ENCODE peak calls at places on chromosomes 5 and 9, in six cellular contexts. W, B, Z, K, V and S are unnamed samples.

GRCh38 chr9:133275105-133276000 is at the start of gene ABO:
- DNase-seq in Z (no peak), K (no peak), B (no peak), V (no peak), W (no peak), S (peak)

GRCh38 chr9:128159073-128159783 is 837 bp upstream of the BBLN start:
- DNase-seq in B (no peak), K (peak), W (no peak), Z (peak), V (no peak), S (no peak)

GRCh38 chr5:177429248-177430045 is 3.0 kb downstream of the GRK6 start:
- DNase-seq in K (peak), V (no peak), Z (no peak), W (no peak), B (no peak), S (peak)

GRCh38 chr5:75286211-75286773 is 49.6 kb upstream of the ANKRD31 start:
- DNase-seq in B (no peak), W (no peak), K (no peak), V (no peak), Z (no peak), S (no peak)

GRCh38 chr5:179115845-179116524 is 55.8 kb downstream of the ZNF354C start:
- DNase-seq in Z (no peak), W (no peak), V (no peak), K (no peak), B (peak), S (peak)

GRCh38 chr9:127340721-127341120 is 56.2 kb upstream of the SLC2A8 start:
- DNase-seq in K (peak), V (no peak), Z (no peak), B (no peak), W (no peak), S (no peak)

GRCh38 chr9:125746774-125747052 is 460 bp upstream of the PBX3 start:
- DNase-seq in W (no peak), Z (no peak), V (no peak), B (no peak), K (no peak), S (no peak)

GRCh38 chr9:127897194-127897692 is 2.2 kb downstream of the ST6GALNAC6 start:
- DNase-seq in W (peak), Z (no peak), B (peak), V (peak), K (peak), S (peak)

GRCh38 chr5:157113007-157113406 is 4.2 kb upstream of the HAVCR2 start:
- DNase-seq in V (no peak), K (no peak), B (no peak), W (no peak), Z (no peak), S (no peak)

GRCh38 chr9:100317706-100318105 is 35.0 kb downstream of the TEX10 start:
- DNase-seq in B (no peak), W (no peak), V (peak), K (no peak), Z (no peak), S (no peak)

GRCh38 chr9:84230355-84231136 is 110.0 kb downstream of the SLC28A3 start:
- DNase-seq in W (no peak), B (no peak), V (peak), Z (no peak), K (no peak), S (no peak)

GRCh38 chr5:176671399-176671798 is 24.1 kb downstream of the TSPAN17 start:
- DNase-seq in W (no peak), B (no peak), V (no peak), Z (no peak), K (no peak), S (no peak)

GRCh38 chr5:31987985-31988710 is 186.0 kb downstream of the GOLPH3 start:
- DNase-seq in W (peak), B (no peak), V (peak), Z (peak), K (no peak), S (no peak)

GRCh38 chr9:113614843-113615648 is 151.5 kb downstream of the RGS3 start:
- DNase-seq in Z (no peak), B (no peak), K (no peak), V (peak), W (no peak), S (peak)

GRCh38 chr9:111731916-111732315 is 62.8 kb downstream of the SHOC1 start:
- DNase-seq in K (no peak), V (peak), Z (no peak), W (no peak), B (no peak), S (no peak)

GRCh38 chr9:17081814-17082213 is 53.0 kb upstream of the CNTLN start:
- DNase-seq in V (no peak), B (no peak), W (no peak), Z (no peak), K (no peak), S (no peak)

GRCh38 chr5:20166496-20166895 is 178.5 kb upstream of the CDH18 start:
- DNase-seq in K (no peak), B (no peak), V (peak), Z (no peak), W (no peak), S (no peak)

GRCh38 chr9:137423001-137423809 is at the start of the genes EXD3 and NOXA1:
- DNase-seq in B (peak), V (peak), Z (peak), K (peak), W (peak), S (peak)

GRCh38 chr5:110054240-110054639 is 364.5 kb downstream of the MAN2A1 start:
- DNase-seq in K (no peak), B (no peak), W (peak), V (peak), Z (no peak), S (no peak)

GRCh38 chr5:133121080-133121479 is 69.3 kb downstream of the HSPA4 start:
- DNase-seq in K (no peak), B (no peak), W (no peak), Z (no peak), V (no peak), S (no peak)

GRCh38 chr9:137544176-137544755 is 5.9 kb downstream of the PNPLA7 start:
- DNase-seq in B (no peak), W (no peak), K (peak), Z (no peak), V (no peak), S (no peak)

GRCh38 chr9:134688231-134688630 is 46.6 kb downstream of the COL5A1 start:
- DNase-seq in W (no peak), V (no peak), Z (no peak), K (no peak), B (no peak), S (no peak)

GRCh38 chr5:59450245-59450644 is 443.3 kb downstream of the PDE4D start:
- DNase-seq in Z (no peak), B (no peak), W (no peak), K (no peak), V (no peak), S (no peak)

GRCh38 chr5:140564196-140565023 is at the start of the genes APBB3 and SLC35A4:
- DNase-seq in V (peak), K (peak), B (peak), W (peak), Z (peak), S (peak)

GRCh38 chr5:77197840-77198554 is 12.5 kb upstream of the PDE8B start:
- DNase-seq in Z (no peak), V (no peak), K (no peak), W (no peak), B (no peak), S (no peak)

GRCh38 chr5:45521067-45521466 is 175.1 kb downstream of the HCN1 start:
- DNase-seq in W (peak), B (no peak), Z (no peak), V (peak), K (no peak), S (no peak)

GRCh38 chr5:141881886-141882285 is 3.7 kb upstream of the PCDH1 start:
- DNase-seq in B (no peak), V (no peak), Z (no peak), W (no peak), K (no peak), S (no peak)
- H3K27ac ChIP-seq in B (no peak), V (no peak), Z (no peak), W (no peak), K (peak), S (peak)

GRCh38 chr9:76444530-76444929 is 14.5 kb upstream of the GCNT1 start:
- DNase-seq in K (no peak), B (no peak), W (no peak), V (no peak), Z (no peak), S (no peak)
- H3K4me3 ChIP-seq in K (no peak), B (no peak), W (no peak), V (no peak), Z (no peak), S (no peak)

GRCh38 chr9:116153765-116154333 is at the start of gene PAPPA:
- DNase-seq in K (no peak), W (peak), V (no peak), B (no peak), Z (no peak), S (no peak)
- H3K27ac ChIP-seq in K (no peak), W (peak), V (peak), B (peak), Z (peak), S (peak)

DNA sequence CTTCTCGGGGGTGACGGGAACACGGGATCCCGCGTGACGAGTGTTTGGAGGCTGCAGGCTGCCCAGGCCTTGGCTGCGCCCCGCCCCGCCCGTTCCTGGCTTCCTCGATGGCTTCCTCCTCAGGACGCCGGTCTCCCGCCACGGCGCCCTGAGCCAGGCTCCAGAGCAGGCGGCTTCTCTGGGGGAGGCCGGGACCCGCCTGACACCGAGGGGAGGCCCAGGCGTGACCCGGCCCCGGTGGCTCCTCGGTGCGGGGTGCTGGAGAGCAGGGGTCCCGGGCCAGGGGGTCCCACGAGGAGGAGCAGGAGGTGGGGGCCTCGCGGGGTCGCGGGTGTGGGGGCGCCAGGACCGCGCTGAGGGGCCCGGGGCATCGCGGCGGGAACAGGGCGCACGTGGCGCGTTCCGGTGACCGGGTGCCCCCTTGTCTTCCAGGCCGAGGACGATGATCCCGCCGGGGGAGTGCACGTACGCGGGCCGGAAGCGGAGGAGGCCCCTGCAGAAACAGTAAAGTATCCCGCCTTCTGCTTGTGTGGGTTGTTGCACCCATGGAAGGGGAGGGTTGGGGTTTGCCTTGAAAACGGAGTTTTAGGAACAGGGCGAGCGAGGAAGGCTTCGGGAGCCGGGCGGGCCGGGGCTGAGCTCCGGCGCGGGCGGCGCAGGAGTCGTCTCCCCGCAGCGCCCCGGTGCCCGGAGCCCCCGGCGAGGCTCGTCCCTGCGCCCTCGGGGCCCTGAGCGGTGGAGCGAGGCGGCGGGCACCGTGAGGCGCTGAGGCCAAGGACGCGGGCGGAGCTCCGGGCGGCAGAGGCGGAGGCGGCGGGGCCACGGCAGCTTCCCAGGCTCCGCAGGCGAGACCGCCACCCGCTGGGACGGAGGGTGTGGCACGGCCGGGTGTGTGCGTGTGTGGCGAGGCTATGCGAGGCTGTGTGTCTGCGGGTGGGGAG is 22.2 kb downstream of the AHRR start:
- DNase-seq in Z (no peak), B (no peak), V (peak), K (no peak), W (peak), S (peak)
- H3K4me3 ChIP-seq in Z (no peak), B (peak), V (peak), K (peak), W (peak), S (peak)

GRCh38 chr5:67143549-67143948 is 53.0 kb downstream of the CD180 start:
- DNase-seq in B (no peak), V (no peak), W (no peak), K (no peak), Z (no peak), S (no peak)
- H3K27ac ChIP-seq in B (no peak), V (no peak), W (no peak), K (no peak), Z (no peak), S (no peak)

DNA sequence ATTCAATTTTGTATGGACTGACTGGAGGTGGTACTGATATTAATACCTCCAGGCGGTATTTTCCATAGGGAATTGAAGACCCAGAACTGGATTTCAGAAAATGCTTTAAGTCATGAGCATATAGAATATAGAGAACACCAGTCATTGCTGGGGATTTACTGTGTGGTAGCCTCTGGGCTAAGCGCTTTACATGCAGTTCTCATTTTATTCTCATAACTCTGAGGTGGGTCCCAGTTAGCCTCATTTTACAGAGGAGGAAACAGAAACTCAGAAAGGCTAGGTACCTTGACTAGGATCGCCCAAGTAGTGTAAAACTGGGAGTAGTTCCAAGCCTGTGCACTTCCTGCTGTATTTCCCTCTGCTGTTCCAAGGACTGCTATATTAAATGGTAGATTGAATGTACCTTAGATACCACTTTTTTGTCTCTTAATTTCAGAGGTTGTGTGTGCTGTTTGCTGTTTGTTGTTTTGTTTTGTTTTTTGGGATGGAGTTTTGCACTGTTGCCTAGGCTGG is 13.8 kb downstream of the SLC44A1 start:
- DNase-seq in K (no peak), B (no peak), Z (no peak), W (no peak), V (no peak), S (no peak)
- H3K4me3 ChIP-seq in K (no peak), B (no peak), Z (no peak), W (no peak), V (no peak), S (no peak)

GRCh38 chr9:21102311-21102710 is 24.6 kb upstream of the IFNB1 start:
- DNase-seq in K (no peak), Z (no peak), W (no peak), B (no peak), V (peak), S (no peak)

GRCh38 chr9:21097817-21098216 is 20.1 kb upstream of the IFNB1 start:
- DNase-seq in W (no peak), Z (no peak), K (no peak), V (no peak), B (no peak), S (no peak)

GRCh38 chr9:21096172-21096900 is 18.6 kb upstream of the IFNB1 start:
- DNase-seq in Z (peak), B (no peak), V (peak), K (no peak), W (no peak), S (no peak)

GRCh38 chr9:21095561-21095960 is 17.8 kb upstream of the IFNB1 start:
- DNase-seq in K (no peak), Z (peak), B (no peak), W (no peak), V (no peak), S (no peak)

DNA sequence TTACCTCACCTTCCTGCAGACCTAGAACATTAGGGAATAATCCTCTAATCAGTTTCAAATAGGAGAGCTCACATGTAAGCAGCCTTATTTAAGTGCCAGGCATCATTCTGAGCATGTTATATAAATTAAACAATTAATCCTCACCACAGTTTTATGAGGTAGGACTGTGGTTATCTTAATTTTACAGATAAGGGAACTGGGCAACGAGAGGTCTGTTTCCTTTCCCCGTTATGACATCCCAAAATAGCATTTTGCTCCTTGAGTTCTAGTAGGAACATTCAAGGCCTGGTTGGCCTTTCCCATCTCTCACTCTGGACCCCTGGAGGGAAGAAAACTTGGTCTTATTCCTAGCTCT is 19.1 kb upstream of the IFNB1 start:
- DNase-seq in Z (no peak), K (no peak), V (no peak), B (no peak), W (no peak), S (no peak)
- H3K27ac ChIP-seq in Z (peak), K (peak), V (no peak), B (peak), W (no peak), S (no peak)

GRCh38 chr9:117414906-117415583 is at the start of gene ASTN2:
- DNase-seq in K (peak), W (no peak), Z (no peak), V (no peak), B (no peak), S (no peak)
- H3K4me3 ChIP-seq in K (peak), W (peak), Z (no peak), V (peak), B (peak), S (peak)